ENCODE peak calls at places on chromosome X, in nine cellular contexts. V is transverse colon, D is A549, Q is adrenal gland, L is left lung, K is cardiac muscle cell, F is PC-3, H is left ventricle myocardium inferior, R is neuronal stem cell. N is an unnamed sample.

GRCh38 chrX:120269379-120270035 is 18.9 kb downstream of the ZBTB33 start:
- DNase-seq in V (no peak), D (no peak), Q (no peak), L (no peak), K (peak; percentile 49), F (no peak), H (no peak), R (no peak), N (no peak)

GRCh38 chrX:47169273-47169672 is 24.3 kb downstream of the RBM10 start:
- DNase-seq in V (no peak), D (no peak), Q (peak; percentile 11), L (no peak), K (no peak), F (no peak), H (no peak), R (no peak), N (no peak)

GRCh38 chrX:135530097-135530496 is 9.6 kb downstream of the INTS6L start:
- DNase-seq in V (no peak), D (no peak), Q (no peak), L (no peak), K (no peak), F (no peak), H (no peak), R (no peak), N (no peak)

GRCh38 chrX:11953615-11954014 is 184.7 kb upstream of the FRMPD4 start:
- DNase-seq in V (no peak), D (peak; percentile 95), Q (no peak), L (no peak), K (peak; percentile 54), F (peak; percentile 90), H (no peak), R (peak; percentile 3), N (peak; percentile 93)

GRCh38 chrX:22165732-22166457 is 106.8 kb upstream of the CBLL2 start:
- DNase-seq in V (no peak), D (peak; percentile 0), Q (no peak), L (no peak), K (peak; percentile 23), F (peak; percentile 56), H (no peak), R (no peak), N (peak; percentile 60)

GRCh38 chrX:136209016-136209738 is 42.0 kb downstream of the MAP7D3 start:
- DNase-seq in V (peak; percentile 45), D (peak; percentile 43), Q (peak; percentile 43), L (no peak), K (peak; percentile 71), F (peak; percentile 50), H (peak; percentile 38), R (no peak), N (peak; percentile 30)

GRCh38 chrX:43279341-43279808 is 376.7 kb upstream of the MAOA start:
- DNase-seq in V (no peak), D (no peak), Q (no peak), L (no peak), K (no peak), F (no peak), H (no peak), R (no peak), N (no peak)

GRCh38 chrX:132489256-132490085 is 633 bp upstream of the MBNL3 start:
- DNase-seq in V (peak; percentile 81), D (peak; percentile 1), Q (peak; percentile 75), L (peak; percentile 79), K (peak; percentile 70), F (peak; percentile 70), H (peak; percentile 47), R (peak; percentile 11), N (peak; percentile 10)

GRCh38 chrX:44025611-44026010 is 52.4 kb upstream of the NDP start:
- DNase-seq in V (no peak), D (peak; percentile 4), Q (no peak), L (no peak), K (peak; percentile 24), F (peak; percentile 8), H (no peak), R (no peak), N (peak; percentile 55)

GRCh38 chrX:10064736-10065135 is 92.0 kb upstream of the CLCN4 start:
- DNase-seq in V (no peak), D (no peak), Q (no peak), L (no peak), K (no peak), F (no peak), H (no peak), R (no peak), N (no peak)

GRCh38 chrX:93538575-93538974 is 134.8 kb downstream of the NAP1L3 start:
- DNase-seq in V (no peak), D (no peak), Q (no peak), L (no peak), K (peak; percentile 0), F (peak; percentile 25), H (no peak), R (no peak), N (no peak)

GRCh38 chrX:9662148-9662547 is 103.5 kb downstream of the GPR143 start:
- DNase-seq in V (no peak), D (no peak), Q (no peak), L (no peak), K (peak; percentile 30), F (peak; percentile 87), H (no peak), R (no peak), N (peak; percentile 68)

GRCh38 chrX:51456814-51457213 is 39.6 kb downstream of the NUDT11 start:
- DNase-seq in V (no peak), D (peak; percentile 9), Q (no peak), L (no peak), K (peak; percentile 6), F (peak; percentile 40), H (no peak), R (no peak), N (no peak)

GRCh38 chrX:104428231-104428630 is 137.8 kb upstream of the IL1RAPL2 start:
- DNase-seq in V (no peak), D (no peak), Q (no peak), L (no peak), K (no peak), F (peak; percentile 76), H (no peak), R (no peak), N (no peak)

GRCh38 chrX:30904186-30904585 is 15.1 kb upstream of the TAB3 start:
- DNase-seq in V (no peak), D (no peak), Q (no peak), L (no peak), K (no peak), F (no peak), H (no peak), R (no peak), N (no peak)

GRCh38 chrX:41906515-41907165 is 16.7 kb downstream of the CASK start:
- DNase-seq in V (no peak), D (peak; percentile 1), Q (no peak), L (no peak), K (peak; percentile 10), F (peak; percentile 37), H (no peak), R (no peak), N (peak; percentile 56)

GRCh38 chrX:40083120-40083978 is 14.4 kb downstream of the BCOR start:
- DNase-seq in V (no peak), D (no peak), Q (peak; percentile 36), L (peak; percentile 61), K (peak; percentile 29), F (peak; percentile 40), H (peak; percentile 20), R (no peak), N (no peak)
- H3K4me1 ChIP-seq in V (peaks cover 67% of the 10 kb centered on the region), D (peaks cover 31% of the 10 kb centered on the region), Q (peaks cover 31% of the 10 kb centered on the region), L (no peaks in the 10 kb centered on the region), K (peaks cover 44% of the 10 kb centered on the region), F (peaks cover 25% of the 10 kb centered on the region), H (peaks cover 54% of the 10 kb centered on the region), R (peaks cover 32% of the 10 kb centered on the region), N (peaks cover 27% of the 10 kb centered on the region)

GRCh38 chrX:13028871-13029336 is 15.5 kb downstream of the FAM9C start:
- DNase-seq in V (no peak), D (peak; percentile 82), Q (no peak), L (no peak), K (no peak), F (peak; percentile 85), H (no peak), R (no peak), N (no peak)

GRCh38 chrX:13026877-13027652 is 17.4 kb downstream of the FAM9C start:
- DNase-seq in V (no peak), D (no peak), Q (no peak), L (no peak), K (no peak), F (no peak), H (no peak), R (no peak), N (no peak)

GRCh38 chrX:13029341-13029740 is 15.1 kb downstream of the FAM9C start:
- DNase-seq in V (peak; percentile 53), D (peak; percentile 87), Q (no peak), L (peak; percentile 47), K (peak; percentile 59), F (peak; percentile 80), H (peak; percentile 59), R (no peak), N (no peak)

GRCh38 chrX:13033193-13033592 is 11.2 kb downstream of the FAM9C start:
- DNase-seq in V (no peak), D (no peak), Q (no peak), L (no peak), K (no peak), F (no peak), H (no peak), R (no peak), N (no peak)

DNA sequence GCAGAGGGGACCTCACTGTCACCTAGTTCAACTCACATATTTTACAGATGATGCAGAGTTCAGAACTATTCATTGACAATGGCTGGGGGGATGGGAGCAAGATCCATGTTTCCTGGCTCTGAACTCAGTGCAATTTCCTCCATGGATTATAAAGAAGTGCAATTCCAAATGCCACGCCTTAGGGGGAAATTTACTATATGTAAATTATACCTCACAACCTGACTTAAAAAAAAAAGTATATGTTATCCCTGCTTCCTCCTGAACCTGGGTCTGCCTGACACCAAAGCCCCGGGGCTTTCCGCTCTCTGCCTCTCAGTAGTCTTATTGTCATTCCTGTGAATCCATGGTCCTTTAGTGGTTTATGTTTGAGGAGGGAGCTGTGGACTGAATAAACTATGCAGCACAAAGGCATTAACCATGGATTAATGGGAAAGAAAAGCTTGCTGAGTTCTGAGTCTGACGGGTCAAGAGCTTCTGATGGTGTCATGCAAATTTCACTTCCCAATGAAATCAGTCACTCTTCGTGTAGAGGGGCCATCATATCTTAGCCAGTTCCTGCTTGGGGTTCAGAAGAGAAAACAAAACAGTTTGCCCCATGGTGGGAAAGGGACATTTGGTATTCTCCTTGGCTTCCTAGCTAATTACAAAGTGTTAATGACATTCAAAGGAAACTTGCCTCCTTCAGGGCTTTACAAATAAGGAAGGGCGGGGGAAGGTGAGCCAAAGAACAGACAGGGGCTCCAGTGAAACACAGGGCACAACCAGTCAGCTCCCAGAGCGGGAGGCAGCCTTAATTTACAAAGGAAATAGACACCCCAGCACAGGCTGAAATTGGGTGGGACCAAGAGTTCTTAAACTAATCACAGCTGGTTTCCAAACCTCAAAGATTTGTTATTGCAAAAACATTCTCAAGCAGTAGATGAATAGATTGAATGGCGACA is 14.3 kb downstream of the FAM9C start:
- DNase-seq in V (peak; percentile 64), D (peak; percentile 77), Q (no peak), L (no peak), K (no peak), F (peak; percentile 80), H (no peak), R (no peak), N (no peak)
- H3K27ac ChIP-seq in V (peak overlapping the region; percentile 74), D (peak overlapping the region; percentile 92), Q (peak overlapping the region; percentile 71), L (peak overlapping the region; percentile 62), K (no peak overlapping the region), F (peak overlapping the region; percentile 97), H (peak overlapping the region; percentile 85), R (no peak overlapping the region), N (peak overlapping the region; percentile 56)

GRCh38 chrX:2495595-2495994 is 5.2 kb downstream of the DHRSX start:
- DNase-seq in V (no peak), D (no peak), Q (no peak), L (peak; percentile 10), K (no peak), F (no peak), H (no peak), R (no peak), N (no peak)
- H3K4me1 ChIP-seq in V (peaks cover 37% of the 10 kb centered on the region), D (peaks cover 24% of the 10 kb centered on the region), Q (peaks cover 38% of the 10 kb centered on the region), L (peaks cover 21% of the 10 kb centered on the region), K (peaks cover 18% of the 10 kb centered on the region), F (peaks cover 8% of the 10 kb centered on the region), H (peaks cover 87% of the 10 kb centered on the region), R (peaks cover 8% of the 10 kb centered on the region), N (peaks cover 23% of the 10 kb centered on the region)

GRCh38 chrX:115649461-115650063 is 88.6 kb downstream of the PLS3 start:
- DNase-seq in V (no peak), D (no peak), Q (no peak), L (no peak), K (no peak), F (peak; percentile 12), H (no peak), R (no peak), N (no peak)
- H3K27ac ChIP-seq in V (no peak overlapping the region), D (no peak overlapping the region), Q (peak overlapping the region; percentile 41), L (no peak overlapping the region), K (peak overlapping the region; percentile 81), F (no peak overlapping the region), H (peak overlapping the region; percentile 50), R (no peak overlapping the region), N (peak overlapping the region; percentile 56)